ENCODE peak calls at places on chromosomes 13 and 19, in seven cellular contexts. D, J, M, U, Q, L and H are unnamed samples.

GRCh38 chr13:32811297-32811800 is 204.9 kb upstream of the KL start:
- DNase-seq in M (peak; percentile 13), D (no peak), Q (no peak), J (no peak), L (no peak), U (peak; percentile 13), H (no peak)

GRCh38 chr19:28213476-28214082 is 999.4 kb downstream of the UQCRFS1 start:
- DNase-seq in L (no peak), J (no peak), Q (no peak), M (no peak), D (no peak), U (peak; percentile 37), H (no peak)

GRCh38 chr13:23510979-23511735 is 59.1 kb upstream of the TNFRSF19 start:
- DNase-seq in M (peak; percentile 40), D (no peak), L (no peak), Q (no peak), U (peak; percentile 13), J (no peak), H (peak; percentile 46)

GRCh38 chr19:15297416-15298224 is 34.7 kb downstream of the BRD4 start:
- DNase-seq in M (peak; percentile 86), L (no peak), D (no peak), J (no peak), Q (no peak), U (no peak), H (no peak)

GRCh38 chr13:32427852-32428580 is at the start of gene N4BP2L1:
- DNase-seq in L (peak; percentile 45), Q (peak; percentile 64), D (peak; percentile 75), M (no peak), U (peak; percentile 85), J (peak; percentile 93), H (peak; percentile 27)

GRCh38 chr13:60047943-60048342 is 115.8 kb downstream of the DIAPH3 start:
- DNase-seq in L (no peak), Q (no peak), M (peak; percentile 26), D (no peak), J (no peak), U (no peak), H (no peak)

GRCh38 chr19:21482863-21483276 is 22.5 kb upstream of the ZNF429 start:
- DNase-seq in L (no peak), U (peak; percentile 52), M (peak; percentile 13), D (peak; percentile 62), Q (peak; percentile 64), J (peak; percentile 86), H (peak; percentile 68)

GRCh38 chr19:40921005-40921897 is 39.2 kb upstream of the CYP2A7 start:
- DNase-seq in J (no peak), Q (peak; percentile 76), L (no peak), U (no peak), M (no peak), D (no peak), H (no peak)

GRCh38 chr19:741506-742131 is 9.3 kb upstream of the MISP start:
- DNase-seq in U (no peak), Q (no peak), D (no peak), J (no peak), M (no peak), L (no peak), H (no peak)

GRCh38 chr19:45275370-45275971 is 24.4 kb downstream of the MARK4 start:
- DNase-seq in Q (no peak), D (no peak), M (no peak), J (no peak), U (no peak), L (no peak), H (peak; percentile 70)

GRCh38 chr19:16095071-16095571 is 16.6 kb upstream of the RAB8A start:
- DNase-seq in Q (no peak), L (no peak), J (peak; percentile 88), U (no peak), M (no peak), D (no peak), H (peak; percentile 64)

GRCh38 chr13:26772531-26772930 is 11.9 kb upstream of the GPR12 start:
- DNase-seq in M (no peak), U (no peak), L (no peak), D (no peak), J (no peak), Q (no peak), H (no peak)

GRCh38 chr19:3121821-3122511 is 13.9 kb upstream of the GNA15 start:
- DNase-seq in U (no peak), J (peak; percentile 63), L (no peak), M (no peak), Q (no peak), D (no peak), H (no peak)

GRCh38 chr19:55545443-55545842 is at the start of gene SBK3:
- DNase-seq in U (no peak), M (no peak), D (no peak), Q (no peak), J (no peak), L (no peak), H (no peak)

GRCh38 chr19:45781282-45782161 is 768 bp downstream of the DMPK start:
- DNase-seq in Q (no peak), L (no peak), U (peak; percentile 83), D (no peak), J (peak; percentile 83), M (peak; percentile 45), H (no peak)

GRCh38 chr13:47897411-47898050 is 103.5 kb downstream of the SUCLA2 start:
- DNase-seq in J (no peak), U (no peak), M (peak; percentile 54), Q (no peak), L (no peak), D (no peak), H (no peak)

GRCh38 chr19:33139165-33139564 is 7.3 kb downstream of the WDR88 start:
- DNase-seq in U (no peak), L (no peak), J (no peak), Q (no peak), M (no peak), D (no peak), H (no peak)

GRCh38 chr19:55082023-55082851 is 6.6 kb downstream of the EPS8L1 start:
- DNase-seq in Q (no peak), M (no peak), U (peak; percentile 50), D (no peak), J (no peak), L (no peak), H (peak; percentile 75)

GRCh38 chr13:51811046-51811445 is 7.1 kb upstream of the DHRS12 start:
- DNase-seq in U (no peak), M (no peak), Q (no peak), J (no peak), L (no peak), D (no peak), H (no peak)

GRCh38 chr13:66048888-66049287 is 1181.2 kb downstream of the PCDH9 start:
- DNase-seq in Q (no peak), L (no peak), M (no peak), D (no peak), J (no peak), U (no peak), H (no peak)

GRCh38 chr13:110055089-110055488 is 251.9 kb downstream of the COL4A1 start:
- DNase-seq in M (no peak), D (no peak), Q (no peak), U (no peak), J (no peak), L (no peak), H (no peak)

GRCh38 chr19:41233748-41234240 is 14.8 kb downstream of the AXL start:
- DNase-seq in Q (no peak), J (no peak), L (no peak), D (no peak), M (no peak), U (peak; percentile 35), H (no peak)

GRCh38 chr13:40585911-40586471 is 80.5 kb downstream of the FOXO1 start:
- DNase-seq in Q (no peak), U (no peak), L (no peak), M (peak; percentile 57), D (no peak), J (no peak), H (no peak)

GRCh38 chr19:35549174-35549788 is 3.9 kb downstream of the TMEM147 start:
- DNase-seq in U (peak; percentile 72), M (peak; percentile 46), D (peak; percentile 35), L (no peak), J (no peak), Q (no peak), H (peak; percentile 52)

GRCh38 chr13:21637296-21637695 is 33.3 kb upstream of the MICU2 start:
- DNase-seq in L (no peak), M (peak; percentile 98), J (peak; percentile 89), D (no peak), Q (no peak), U (peak; percentile 53), H (no peak)

GRCh38 chr13:68234278-68234677 is 1004.1 kb upstream of the PCDH9 start:
- DNase-seq in D (no peak), Q (no peak), M (peak; percentile 6), L (no peak), U (no peak), J (no peak), H (no peak)
- TF ChIP-seq CTCF in D (no peak), Q (no peak), M (no peak), L (no peak), U (no peak), J (no peak), H (no peak)

GRCh38 chr13:30551194-30551593 is 66.5 kb upstream of the USPL1 start:
- DNase-seq in Q (no peak), L (no peak), J (no peak), U (no peak), M (peak; percentile 33), D (no peak), H (no peak)
- TF ChIP-seq CTCF in Q (no peak), L (peak; percentile 24), J (peak; percentile 35), U (no peak), M (peak; percentile 68), D (peak; percentile 23), H (no peak)

GRCh38 chr19:43551399-43552197 is 18.6 kb downstream of the ZNF575 start:
- DNase-seq in J (peak; percentile 52), U (no peak), L (no peak), D (no peak), M (no peak), Q (no peak), H (no peak)

GRCh38 chr19:43545981-43546380 is 13.0 kb downstream of the ZNF575 start:
- DNase-seq in M (no peak), D (no peak), U (no peak), Q (no peak), J (no peak), L (no peak), H (no peak)

GRCh38 chr19:43546581-43546980 is 13.6 kb downstream of the ZNF575 start:
- DNase-seq in D (no peak), J (peak; percentile 38), Q (no peak), M (no peak), L (no peak), U (no peak), H (no peak)

GRCh38 chr19:43552198-43552450 is 19.1 kb downstream of the ZNF575 start:
- DNase-seq in J (no peak), M (no peak), U (no peak), Q (no peak), D (no peak), L (no peak), H (no peak)

DNA sequence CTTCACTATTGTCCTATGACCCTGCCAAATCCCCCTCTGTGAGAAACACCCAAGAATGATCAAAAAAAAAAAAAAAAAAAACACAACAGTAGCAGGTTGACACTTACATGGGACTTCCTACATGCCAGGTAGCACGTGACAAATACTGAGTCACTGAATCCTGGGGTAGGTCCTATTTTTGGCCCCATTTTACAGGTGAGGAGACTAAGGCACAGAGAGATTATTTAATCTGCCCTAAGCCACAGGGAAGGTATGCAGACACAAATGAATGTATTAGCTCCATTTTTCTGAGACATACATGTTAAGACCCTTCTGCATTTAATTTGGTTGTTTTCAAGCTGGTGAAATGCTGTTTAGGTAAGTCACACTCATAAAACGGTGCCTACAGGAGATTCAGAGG is 15.7 kb downstream of the ZNF575 start:
- DNase-seq in D (no peak), J (no peak), U (no peak), L (no peak), M (no peak), Q (no peak), H (no peak)
- TF ChIP-seq CTCF in D (no peak), J (no peak), U (no peak), L (no peak), M (no peak), Q (no peak), H (no peak)

GRCh38 chr13:73039201-73040108 is 19.4 kb upstream of the KLF5 start:
- DNase-seq in J (no peak), Q (no peak), D (no peak), L (no peak), U (no peak), M (no peak), H (no peak)
- TF ChIP-seq CTCF in J (no peak), Q (no peak), D (no peak), L (no peak), U (no peak), M (peak; percentile 4), H (no peak)